ENCODE peak calls at places on chromosomes 5 and 9, in four cellular contexts. V is coronary artery; Y is activated T-helper 1 cell treated with anti-CD3 and anti-CD28 coated beads, Interleukin-2, amount 50 U/mL, for 16 hours; Z is HS-27A. X is an unnamed sample.

GRCh38 chr9:115597330-115597729 is 479.4 kb upstream of the TNC start:
- DNase-seq in V (no peak), Y (no peak), Z (no peak), X (no peak)

GRCh38 chr9:137046094-137046787 is at the start of gene NPDC1:
- DNase-seq in V (no peak), Y (peak), Z (no peak), X (no peak)

GRCh38 chr5:120735076-120735475 is 271.0 kb downstream of the PRR16 start:
- DNase-seq in V (no peak), Y (no peak), Z (no peak), X (no peak)

GRCh38 chr5:104430977-104431620 is 868.5 kb upstream of the NUDT12 start:
- DNase-seq in V (no peak), Y (no peak), Z (no peak), X (no peak)

GRCh38 chr9:96087669-96088299 is 212.3 kb downstream of the ERCC6L2 start:
- DNase-seq in V (no peak), Y (no peak), Z (no peak), X (no peak)

GRCh38 chr9:116460026-116460425 is 227.1 kb upstream of the TRIM32 start:
- DNase-seq in V (no peak), Y (no peak), Z (no peak), X (no peak)

GRCh38 chr9:116190997-116191396 is 37.4 kb downstream of the PAPPA start:
- DNase-seq in V (no peak), Y (no peak), Z (no peak), X (no peak)

GRCh38 chr9:13756943-13757342 is 477.5 kb upstream of the MPDZ start:
- DNase-seq in V (no peak), Y (no peak), Z (no peak), X (no peak)

GRCh38 chr5:170757182-170757601 is 26.3 kb upstream of the GABRP start:
- DNase-seq in V (no peak), Y (no peak), Z (no peak), X (no peak)

GRCh38 chr5:174229640-174230350 is 184.3 kb downstream of the NSG2 start:
- DNase-seq in V (no peak), Y (no peak), Z (no peak), X (no peak)

GRCh38 chr9:90033030-90033650 is 428.3 kb downstream of the GADD45G start:
- DNase-seq in V (no peak), Y (no peak), Z (no peak), X (no peak)

GRCh38 chr9:69136781-69137180 is 37.3 kb upstream of the TJP2 start:
- DNase-seq in V (no peak), Y (no peak), Z (no peak), X (peak)

GRCh38 chr9:87422999-87423398 is 74.7 kb upstream of the DAPK1 start:
- DNase-seq in V (no peak), Y (no peak), Z (no peak), X (no peak)

GRCh38 chr5:43523662-43524072 is 8.7 kb upstream of the C5orf34 start:
- DNase-seq in V (no peak), Y (no peak), Z (no peak), X (no peak)